ENCODE peak calls at places on chromosomes 6 and 20, in ten cellular contexts. G is endothelial cell, E is T-helper 22 cell, I is endothelial cell of umbilical vein, D is iPS-NIHi11, Y is uterus, H is islet precursor cell, Z is cardiac fibroblast, U is iPS DF 19.7, F is occipital lobe. L is an unnamed sample.

GRCh38 chr20:48523191-48523757 is 304.5 kb downstream of the PREX1 start:
- DNase-seq in G (peak; percentile 70), E (no peak), I (peak; percentile 61), D (peak; percentile 90), Y (no peak), H (peak; percentile 85), Z (peak; percentile 82), U (peak; percentile 59), F (no peak), L (peak; percentile 52)

GRCh38 chr20:46022411-46023147 is 6.4 kb upstream of the SLC12A5 start:
- DNase-seq in G (peak; percentile 74), E (peak; percentile 43), I (no peak), D (peak; percentile 76), Y (peak; percentile 42), H (peak; percentile 72), Z (peak; percentile 32), U (no peak), F (peak; percentile 48), L (peak; percentile 51)

GRCh38 chr6:30319146-30319835 is 7.4 kb upstream of the TRIM39 start:
- DNase-seq in G (no peak), E (no peak), I (no peak), D (peak; percentile 25), Y (no peak), H (no peak), Z (no peak), U (no peak), F (no peak), L (no peak)

GRCh38 chr6:132122871-132123270 is 171.7 kb upstream of the CCN2 start:
- DNase-seq in G (no peak), E (no peak), I (peak; percentile 49), D (no peak), Y (no peak), H (no peak), Z (peak; percentile 24), U (no peak), F (no peak), L (no peak)

GRCh38 chr6:22368794-22369193 is 72.0 kb upstream of the PRL start:
- DNase-seq in G (no peak), E (no peak), I (peak; percentile 41), D (no peak), Y (no peak), H (no peak), Z (peak; percentile 6), U (no peak), F (no peak), L (no peak)

GRCh38 chr6:98579941-98580340 is 254.4 kb upstream of the POU3F2 start:
- DNase-seq in G (no peak), E (no peak), I (no peak), D (no peak), Y (no peak), H (no peak), Z (no peak), U (no peak), F (no peak), L (no peak)

GRCh38 chr6:117928833-117929232 is 21.8 kb downstream of the SLC35F1 start:
- DNase-seq in G (no peak), E (no peak), I (no peak), D (no peak), Y (no peak), H (no peak), Z (no peak), U (no peak), F (no peak), L (no peak)

GRCh38 chr20:22974354-22974753 is 60.8 kb upstream of the SSTR4 start:
- DNase-seq in G (peak; percentile 39), E (no peak), I (peak; percentile 28), D (peak; percentile 46), Y (no peak), H (no peak), Z (peak; percentile 46), U (no peak), F (no peak), L (no peak)

GRCh38 chr6:2854394-2854982 is 12.8 kb upstream of the SERPINB1 start:
- DNase-seq in G (no peak), E (no peak), I (peak; percentile 94), D (no peak), Y (no peak), H (no peak), Z (peak; percentile 75), U (no peak), F (no peak), L (no peak)

GRCh38 chr20:49562341-49563014 is 5.5 kb downstream of the PTGIS start:
- DNase-seq in G (peak; percentile 60), E (no peak), I (peak; percentile 96), D (peak; percentile 67), Y (peak; percentile 91), H (peak; percentile 92), Z (peak; percentile 90), U (no peak), F (no peak), L (peak; percentile 27)

GRCh38 chr6:122116105-122116504 is 283.3 kb upstream of the HSF2 start:
- DNase-seq in G (no peak), E (no peak), I (no peak), D (no peak), Y (no peak), H (no peak), Z (no peak), U (no peak), F (no peak), L (no peak)

GRCh38 chr6:149834513-149835481 is 29.4 kb downstream of the LRP11 start:
- DNase-seq in G (peak; percentile 74), E (peak; percentile 26), I (peak; percentile 80), D (peak; percentile 69), Y (peak; percentile 56), H (peak; percentile 75), Z (peak; percentile 79), U (no peak), F (peak; percentile 32), L (peak; percentile 52)

GRCh38 chr6:136236491-136237293 is 13.4 kb downstream of the MTFR2 start:
- DNase-seq in G (no peak), E (no peak), I (no peak), D (no peak), Y (no peak), H (no peak), Z (no peak), U (no peak), F (no peak), L (no peak)

L was measured in A549.